ENCODE peak calls at places on chromosomes 11 and 22, in five cellular contexts. X is amniotic epithelial cell; S is foreskin fibroblast; G is stimulated activated CD4-positive, alpha-beta T cell treated with anti-CD3 and anti-CD28 coated beads, Interleukin-1b, Interleukin-23, amount 100 ng/mL, for 4 hours; E is neuronal stem cell. U is an unnamed sample.

GRCh38 chr11:72764503-72764902 is 12.3 kb upstream of the ARAP1 start:
- DNase-seq in S (no peak), X (no peak), G (no peak), E (no peak), U (no peak)

GRCh38 chr22:46578824-46579561 is 41.2 kb upstream of the GRAMD4 start:
- DNase-seq in S (peak), X (peak), G (no peak), E (no peak), U (no peak)

GRCh38 chr11:69380921-69381581 is 87.1 kb downstream of the MYEOV start:
- DNase-seq in E (no peak), S (no peak), G (no peak), X (no peak), U (peak)

GRCh38 chr11:1975185-1975584 is 22.5 kb downstream of the H19 start:
- DNase-seq in E (no peak), G (no peak), X (no peak), S (no peak), U (no peak)

GRCh38 chr11:859394-860131 is 16.9 kb downstream of the TSPAN4 start:
- DNase-seq in X (peak), S (peak), E (no peak), G (no peak), U (no peak)

GRCh38 chr22:19483481-19484244 is 3.9 kb downstream of the CDC45 start:
- DNase-seq in E (no peak), S (peak), X (peak), G (no peak), U (no peak)

GRCh38 chr11:34080609-34081008 is 24.8 kb upstream of the NAT10 start:
- DNase-seq in X (no peak), S (no peak), E (no peak), G (no peak), U (no peak)

GRCh38 chr11:82176365-82176764 is 557.3 kb downstream of the FAM181B start:
- DNase-seq in G (no peak), S (no peak), X (no peak), E (no peak), U (no peak)

GRCh38 chr22:48704335-48704734 is 1123.3 kb downstream of the BRD1 start:
- DNase-seq in S (no peak), G (no peak), X (no peak), E (no peak), U (peak)

GRCh38 chr22:48459859-48460823 is 1367.5 kb downstream of the BRD1 start:
- DNase-seq in S (no peak), G (no peak), E (no peak), X (no peak), U (peak)

U was measured in cardiac septum.